ENCODE peak calls at places on chromosomes 7 and 10, in four cellular contexts. E, V, C and M are unnamed samples.
A peak's percentile ranks its signal among the peaks of the same experiment; 100 is the strongest.

GRCh38 chr10:97333351-97333600 is 1.3 kb downstream of the FRAT2 start:
- DNase-seq in V (no peak), E (no peak), C (no peak), M (no peak)

GRCh38 chr10:44293842-44294241 is 91.1 kb downstream of the CXCL12 start:
- DNase-seq in E (peak; percentile 78), V (no peak), C (peak; percentile 16), M (no peak)

GRCh38 chr7:33764752-33765451 is 140.4 kb upstream of the BMPER start:
- DNase-seq in C (no peak), V (no peak), E (no peak), M (no peak)

GRCh38 chr7:116863168-116863670 is 832 bp downstream of the CAPZA2 start:
- DNase-seq in C (peak; percentile 23), V (peak; percentile 28), E (no peak), M (peak; percentile 12)

GRCh38 chr10:97714401-97715258 is 1.1 kb downstream of the MARVELD1 start:
- DNase-seq in C (peak; percentile 72), E (peak; percentile 82), V (peak; percentile 64), M (peak; percentile 85)

GRCh38 chr10:32378371-32379301 is 31.7 kb upstream of the EPC1 start:
- DNase-seq in C (peak; percentile 96), V (peak; percentile 79), E (peak; percentile 91), M (peak; percentile 95)

GRCh38 chr7:143934526-143935340 is at the start of gene OR2F2:
- DNase-seq in E (no peak), C (no peak), V (no peak), M (no peak)

GRCh38 chr7:74525881-74526280 is 72.2 kb downstream of the GTF2IRD1 start:
- DNase-seq in V (no peak), C (peak; percentile 91), E (no peak), M (peak; percentile 73)

GRCh38 chr7:73645643-73646182 is 21.4 kb upstream of the MLXIPL start:
- DNase-seq in C (no peak), V (no peak), E (no peak), M (no peak)

GRCh38 chr7:32890553-32891045 is 961 bp downstream of the KBTBD2 start:
- DNase-seq in E (peak; percentile 28), V (no peak), C (peak; percentile 33), M (peak; percentile 53)

GRCh38 chr10:412109-412508 is 276.9 kb downstream of the ZMYND11 start:
- DNase-seq in V (no peak), C (no peak), E (no peak), M (no peak)

GRCh38 chr7:1554332-1555045 is 1.5 kb downstream of the TMEM184A start:
- DNase-seq in V (no peak), C (no peak), E (no peak), M (no peak)

GRCh38 chr10:63548860-63549259 is 27.7 kb downstream of the REEP3 start:
- DNase-seq in E (no peak), V (no peak), C (no peak), M (no peak)

GRCh38 chr7:130896898-130897514 is 163.0 kb upstream of the KLF14 start:
- DNase-seq in E (peak; percentile 70), C (peak; percentile 80), V (peak; percentile 67), M (no peak)

GRCh38 chr7:152025937-152026890 is 740 bp downstream of the GALNT11 start:
- DNase-seq in V (no peak), C (no peak), E (no peak), M (no peak)

GRCh38 chr7:152030561-152030960 is 5.1 kb downstream of the GALNT11 start:
- DNase-seq in V (no peak), E (no peak), C (no peak), M (no peak)

DNA sequence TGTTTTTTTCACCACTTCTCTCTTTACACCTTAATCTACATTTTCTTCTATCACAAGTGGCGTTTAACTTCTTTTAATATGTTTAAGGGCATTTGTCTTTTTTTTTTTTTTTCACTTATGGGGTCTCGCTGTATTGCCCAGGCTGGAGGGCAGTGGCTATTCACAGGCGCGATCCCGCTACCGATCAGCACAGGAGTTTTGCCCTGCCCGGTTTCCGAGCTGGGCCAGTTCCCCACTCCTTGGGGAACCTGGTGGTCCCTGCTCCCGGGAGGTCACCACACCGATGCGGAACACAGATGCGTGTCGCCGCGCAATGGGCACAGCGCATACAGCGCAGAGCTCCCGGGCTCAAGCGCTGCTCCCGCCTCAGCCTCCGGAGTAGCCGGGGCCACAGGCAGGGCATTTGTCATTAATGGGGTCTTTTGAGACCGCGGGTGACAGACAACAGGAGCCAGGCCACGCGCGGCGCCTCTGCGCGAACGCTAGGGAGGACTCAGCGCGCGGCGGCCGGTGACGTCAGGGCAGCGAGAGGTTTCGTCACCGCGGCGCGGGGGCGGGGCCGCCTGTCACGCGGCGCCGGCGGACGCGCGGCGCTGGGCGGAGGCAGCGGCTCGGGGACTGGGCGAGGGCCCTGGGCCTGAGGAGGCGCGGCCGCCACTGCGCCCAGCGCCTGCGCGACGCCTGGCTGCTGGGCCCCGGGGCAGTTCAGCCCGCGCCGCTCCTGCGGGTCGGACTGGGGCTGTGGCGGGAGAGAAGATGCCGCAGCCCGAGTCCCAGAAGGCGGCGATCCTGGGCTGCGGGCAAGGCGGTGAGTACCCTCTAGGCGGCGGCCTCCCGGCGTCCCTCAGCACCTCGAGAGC is at the start of gene GALNT11:
- DNase-seq in E (peak; percentile 74), V (peak; percentile 77), C (peak; percentile 89), M (peak; percentile 79)
- TF ChIP-seq POLR2A in E (peak; percentile 81), V (peak; percentile 79), C (peak; percentile 50), M (peak; percentile 82)

GRCh38 chr10:89242340-89242680 is 9.3 kb downstream of the LIPA start:
- DNase-seq in V (no peak), C (no peak), E (no peak), M (no peak)

GRCh38 chr10:89238956-89239713 is 12.4 kb downstream of the LIPA start:
- DNase-seq in C (no peak), E (no peak), V (no peak), M (no peak)

GRCh38 chr10:89245802-89246201 is 5.8 kb downstream of the LIPA start:
- DNase-seq in C (no peak), V (no peak), E (no peak), M (no peak)

GRCh38 chr10:89241491-89242339 is 9.9 kb downstream of the LIPA start:
- DNase-seq in V (no peak), C (no peak), E (no peak), M (no peak)

DNA sequence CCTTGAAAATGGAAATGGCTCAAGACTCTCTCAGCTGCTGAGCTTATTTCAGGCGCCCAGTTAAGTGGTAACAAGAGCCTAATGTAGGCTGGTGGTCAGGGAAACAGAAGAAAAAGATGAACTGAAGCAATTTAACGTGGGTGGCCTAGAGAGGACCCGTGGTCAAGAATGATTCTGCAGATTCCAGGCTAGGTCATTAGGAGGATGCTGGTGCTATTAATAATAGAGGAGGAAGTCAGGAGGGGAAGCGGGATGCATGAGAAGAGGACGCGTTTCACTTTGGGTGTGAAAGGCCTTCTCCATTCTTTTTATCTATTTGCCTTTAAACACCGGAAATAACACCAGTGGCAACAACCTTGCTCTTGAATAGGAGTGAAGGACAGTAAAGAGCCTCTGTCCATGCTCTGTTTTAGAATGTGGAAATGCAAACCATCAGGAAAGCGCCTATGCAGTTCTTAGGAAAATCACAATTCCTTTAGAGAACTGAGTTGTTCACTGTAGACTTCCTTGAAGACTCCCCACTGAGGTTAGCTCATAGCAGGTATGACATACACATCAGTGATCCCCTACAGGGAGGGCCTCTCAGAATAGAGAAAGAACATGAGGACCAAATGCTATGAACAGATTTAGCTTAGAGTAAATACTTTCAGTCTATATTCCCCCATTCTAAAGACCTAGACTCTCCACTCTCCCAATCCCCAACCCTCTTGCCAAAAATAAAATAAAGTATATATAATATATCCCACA is 8.6 kb downstream of the LIPA start:
- DNase-seq in E (no peak), V (no peak), C (no peak), M (no peak)
- TF ChIP-seq POLR2A in E (no peak), V (no peak), C (no peak), M (no peak)

GRCh38 chr7:93920496-93921189 is 892 bp upstream of the GNG11 start:
- DNase-seq in E (no peak), C (no peak), V (no peak), M (no peak)
- TF ChIP-seq POLR2A in E (no peak), C (no peak), V (no peak), M (no peak)

DNA sequence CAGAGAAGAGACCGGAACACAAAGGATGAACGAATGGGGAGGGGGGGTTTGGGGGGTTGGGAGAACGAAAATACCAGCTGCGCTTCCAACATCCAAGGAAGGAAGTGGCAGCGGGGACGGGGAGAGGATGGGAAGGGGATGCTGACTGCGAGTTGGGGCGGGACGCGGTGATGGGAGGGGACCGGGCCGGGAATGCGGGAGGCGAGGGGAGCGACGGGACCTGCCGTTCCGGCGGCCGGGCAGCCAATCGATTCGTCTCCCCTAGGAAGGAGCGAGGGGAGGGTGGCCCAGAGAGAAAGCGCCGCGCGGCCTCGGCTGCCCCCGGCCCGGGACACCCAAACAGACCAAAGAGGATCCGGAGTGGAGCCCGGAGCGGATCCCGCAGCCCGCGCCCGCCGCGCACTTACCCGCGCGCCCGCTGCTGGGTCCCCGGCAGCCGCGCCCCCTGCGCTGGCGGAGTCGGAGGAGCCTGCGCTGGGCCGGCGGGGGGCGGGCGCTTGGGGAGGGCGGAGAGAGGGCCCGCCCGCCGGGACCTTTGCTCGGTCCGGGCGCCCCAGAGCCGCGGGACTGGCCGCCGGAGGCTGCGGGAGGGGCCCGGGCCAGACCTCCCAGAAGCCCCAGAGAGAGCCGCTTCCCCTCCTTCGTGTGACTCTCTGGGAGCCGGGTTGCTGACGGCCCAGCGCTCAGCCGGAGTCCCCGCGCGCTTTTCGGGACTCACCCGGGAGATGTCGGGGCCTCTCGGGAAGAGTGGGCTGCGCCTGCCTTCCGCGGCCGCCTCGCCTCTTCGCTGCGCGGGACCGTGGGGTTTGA is at the start of gene GSDME:
- DNase-seq in C (peak; percentile 38), V (peak; percentile 64), E (peak; percentile 62), M (peak; percentile 17)
- TF ChIP-seq POLR2A in C (no peak), V (no peak), E (no peak), M (no peak)

DNA sequence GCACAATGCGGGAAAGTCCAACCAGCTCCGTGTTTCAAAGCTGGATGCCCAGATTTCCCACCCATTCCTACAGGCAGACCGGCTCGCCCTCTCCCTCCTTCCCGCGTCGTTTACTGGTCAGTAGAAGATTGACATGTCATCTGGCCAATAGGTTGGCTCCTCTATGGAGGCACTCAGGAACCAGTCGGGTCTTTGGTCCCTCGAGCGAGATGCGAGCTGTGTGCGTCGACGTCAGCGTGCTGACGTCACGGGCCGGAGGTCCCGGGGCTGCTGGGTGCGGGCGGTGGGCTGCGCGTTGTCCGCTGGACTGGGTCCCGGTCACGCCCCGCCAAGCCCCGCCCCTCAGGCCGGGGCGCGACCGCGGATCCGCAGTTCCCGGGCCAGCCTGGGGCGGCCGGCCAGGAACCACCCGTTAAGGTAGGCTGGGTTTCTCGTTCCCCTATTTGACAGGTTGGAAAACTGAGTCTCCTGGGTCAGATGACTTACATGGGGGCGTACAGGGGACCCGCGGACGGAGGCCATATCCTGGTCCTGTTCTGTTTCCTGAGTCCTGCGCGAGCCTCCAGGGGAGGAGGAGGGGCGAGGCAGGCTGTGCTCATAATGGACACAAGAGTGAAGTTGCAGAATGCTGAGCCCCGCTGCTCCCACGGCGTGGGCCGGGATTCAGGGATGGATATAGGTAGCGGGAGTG is at the start of gene STARD3NL:
- DNase-seq in E (peak; percentile 100), C (peak; percentile 95), V (peak; percentile 96), M (peak; percentile 99)
- TF ChIP-seq POLR2A in E (peak; percentile 12), C (peak; percentile 65), V (peak; percentile 66), M (peak; percentile 56)